ENCODE peak calls at places on chromosomes 2 and 18, in seven cellular contexts. I is skeletal muscle cell; T is astrocyte of the hippocampus; Q is G401; O is BE2C; E is activated CD4-positive, alpha-beta T cell treated with anti-CD3 and anti-CD28 coated beads for 48 hours; K is activated T-cell treated with anti-CD3 and anti-CD28 coated beads, Interleukin-2, amount 50 U/mL, for 24 hours. L is an unnamed sample.

GRCh38 chr18:57915241-57915640 is 112.1 kb upstream of the ATP8B1 start:
- DNase-seq in I (no peak), T (no peak), Q (peak), O (no peak), E (no peak), K (no peak), L (no peak)

GRCh38 chr18:22399949-22400348 is 17.8 kb downstream of the CTAGE1 start:
- DNase-seq in I (no peak), T (no peak), Q (no peak), O (no peak), E (no peak), K (no peak), L (no peak)

GRCh38 chr18:63924551-63924950 is 16.8 kb downstream of the SERPINB10 start:
- DNase-seq in I (no peak), T (peak), Q (no peak), O (no peak), E (no peak), K (no peak), L (no peak)

GRCh38 chr2:41024806-41025205 is 572.9 kb upstream of the SLC8A1 start:
- DNase-seq in I (no peak), T (no peak), Q (peak), O (peak), E (no peak), K (no peak), L (no peak)

GRCh38 chr2:172693529-172694185 is 42.0 kb upstream of the RAPGEF4 start:
- DNase-seq in I (no peak), T (no peak), Q (peak), O (no peak), E (no peak), K (no peak), L (no peak)

GRCh38 chr2:151289972-151290335 is 486 bp upstream of the NMI start:
- DNase-seq in I (peak), T (no peak), Q (no peak), O (no peak), E (peak), K (peak), L (peak)

GRCh38 chr2:26606847-26607190 is 34.3 kb downstream of the CIB4 start:
- DNase-seq in I (no peak), T (no peak), Q (no peak), O (no peak), E (no peak), K (peak), L (no peak)

GRCh38 chr2:29443086-29443485 is 327.9 kb downstream of the CLIP4 start:
- DNase-seq in I (no peak), T (no peak), Q (no peak), O (peak), E (no peak), K (no peak), L (no peak)

GRCh38 chr2:172097557-172098131 is 5.1 kb downstream of the DLX2 start:
- DNase-seq in I (no peak), T (no peak), Q (no peak), O (no peak), E (peak), K (peak), L (no peak)

GRCh38 chr18:78736015-78736690 is 243.5 kb upstream of the SALL3 start:
- DNase-seq in I (no peak), T (no peak), Q (no peak), O (no peak), E (no peak), K (no peak), L (peak)

GRCh38 chr2:9417725-9418124 is 5.6 kb downstream of the ITGB1BP1 start:
- DNase-seq in I (no peak), T (peak), Q (no peak), O (no peak), E (no peak), K (no peak), L (no peak)

GRCh38 chr2:23934296-23934695 is 6.0 kb upstream of the UBXN2A start:
- DNase-seq in I (no peak), T (no peak), Q (peak), O (no peak), E (no peak), K (no peak), L (no peak)

GRCh38 chr2:232365621-232366321 is 12.8 kb upstream of the ALPP start:
- DNase-seq in I (no peak), T (peak), Q (no peak), O (peak), E (peak), K (peak), L (no peak)

GRCh38 chr2:201261911-201262310 is 1.6 kb downstream of the CASP8 start:
- DNase-seq in I (no peak), T (no peak), Q (no peak), O (no peak), E (no peak), K (no peak), L (no peak)

L was measured in colonic mucosa.